ENCODE peak calls at places on chromosome 7, in five cellular contexts. N, M, X, V and O are unnamed samples.

GRCh38 chr7:91784469-91784868 is 96.0 kb downstream of the MTERF1 start:
- DNase-seq in N (peak; percentile 81), M (no peak), X (peak; percentile 61), V (peak; percentile 58), O (peak; percentile 80)

GRCh38 chr7:5620459-5620881 is 161.0 kb downstream of the RNF216 start:
- DNase-seq in N (no peak), M (no peak), X (no peak), V (no peak), O (no peak)

GRCh38 chr7:25852249-25852994 is 299.6 kb upstream of the NFE2L3 start:
- DNase-seq in N (peak; percentile 66), M (peak; percentile 54), X (no peak), V (no peak), O (peak; percentile 26)

GRCh38 chr7:8143151-8143874 is 118.7 kb downstream of the ICA1 start:
- DNase-seq in N (no peak), M (no peak), X (no peak), V (no peak), O (peak; percentile 14)

GRCh38 chr7:132386249-132386681 is 190.0 kb downstream of the PLXNA4 start:
- DNase-seq in N (peak; percentile 77), M (no peak), X (no peak), V (peak; percentile 66), O (no peak)

GRCh38 chr7:123876557-123877256 is 31.7 kb downstream of the HYAL4 start:
- DNase-seq in N (no peak), M (no peak), X (no peak), V (no peak), O (no peak)

GRCh38 chr7:18873674-18874341 is 243.6 kb downstream of the TWIST1 start:
- DNase-seq in N (peak; percentile 50), M (peak; percentile 22), X (peak; percentile 41), V (no peak), O (peak; percentile 21)

GRCh38 chr7:77800730-77801129 is 2.2 kb downstream of the PHTF2 start:
- DNase-seq in N (no peak), M (no peak), X (no peak), V (no peak), O (no peak)

GRCh38 chr7:47045592-47045991 is 536.3 kb downstream of the TNS3 start:
- DNase-seq in N (peak; percentile 76), M (no peak), X (peak; percentile 19), V (no peak), O (peak; percentile 9)

GRCh38 chr7:51471199-51472016 is 154.8 kb upstream of the COBL start:
- DNase-seq in N (no peak), M (no peak), X (no peak), V (no peak), O (no peak)

GRCh38 chr7:70470751-70471150 is 661.2 kb upstream of the GALNT17 start:
- DNase-seq in N (no peak), M (no peak), X (no peak), V (no peak), O (peak; percentile 19)

GRCh38 chr7:120395526-120396019 is 122.6 kb downstream of the KCND2 start:
- DNase-seq in N (no peak), M (no peak), X (no peak), V (no peak), O (peak; percentile 10)

GRCh38 chr7:116595063-116595462 is 70.2 kb downstream of the CAV1 start:
- DNase-seq in N (no peak), M (no peak), X (no peak), V (no peak), O (peak; percentile 96)

GRCh38 chr7:37230221-37230620 is 218.4 kb downstream of the ELMO1 start:
- DNase-seq in N (peak; percentile 25), M (no peak), X (no peak), V (no peak), O (peak; percentile 5)

GRCh38 chr7:47191876-47192291 is 390.0 kb downstream of the TNS3 start:
- DNase-seq in N (no peak), M (no peak), X (no peak), V (no peak), O (no peak)

GRCh38 chr7:75966209-75966961 is 28.0 kb downstream of the TMEM120A start:
- DNase-seq in N (peak; percentile 59), M (no peak), X (no peak), V (peak; percentile 50), O (no peak)

GRCh38 chr7:69939317-69939716 is 341.0 kb downstream of the AUTS2 start:
- DNase-seq in N (no peak), M (no peak), X (no peak), V (no peak), O (no peak)

GRCh38 chr7:68152205-68152604 is 1155.6 kb downstream of the TYW1 start:
- DNase-seq in N (no peak), M (no peak), X (no peak), V (no peak), O (no peak)

GRCh38 chr7:26684447-26684846 is 179.9 kb downstream of the SKAP2 start:
- DNase-seq in N (no peak), M (no peak), X (peak; percentile 12), V (no peak), O (no peak)

GRCh38 chr7:27159278-27160146 is 3.0 kb upstream of the HOXA7 start:
- DNase-seq in N (no peak), M (no peak), X (no peak), V (no peak), O (no peak)

GRCh38 chr7:129494041-129494440 is 8.3 kb upstream of the SMKR1 start:
- DNase-seq in N (peak; percentile 54), M (no peak), X (peak; percentile 98), V (peak; percentile 86), O (peak; percentile 91)

GRCh38 chr7:126689037-126689436 is 563.7 kb downstream of the GRM8 start:
- DNase-seq in N (peak; percentile 15), M (no peak), X (no peak), V (peak; percentile 52), O (no peak)

GRCh38 chr7:2431260-2431867 is 28.0 kb downstream of the CHST12 start:
- DNase-seq in N (peak; percentile 30), M (peak; percentile 29), X (no peak), V (no peak), O (no peak)

GRCh38 chr7:121024568-121025055 is 36.1 kb downstream of the CPED1 start:
- DNase-seq in N (no peak), M (no peak), X (no peak), V (no peak), O (no peak)

GRCh38 chr7:137539111-137539715 is 195.7 kb upstream of the PTN start:
- DNase-seq in N (peak; percentile 68), M (no peak), X (peak; percentile 94), V (peak; percentile 97), O (peak; percentile 38)

GRCh38 chr7:51126324-51126723 is 190.3 kb downstream of the COBL start:
- DNase-seq in N (no peak), M (no peak), X (no peak), V (no peak), O (no peak)

GRCh38 chr7:21768279-21768678 is 177.4 kb downstream of the CDCA7L start:
- DNase-seq in N (no peak), M (no peak), X (no peak), V (no peak), O (no peak)

GRCh38 chr7:4681218-4681851 is 760 bp upstream of the FOXK1 start:
- DNase-seq in N (no peak), M (no peak), X (no peak), V (no peak), O (no peak)

GRCh38 chr7:47819054-47819920 is 129.0 kb downstream of the PKD1L1 start:
- DNase-seq in N (peak; percentile 86), M (peak; percentile 73), X (peak; percentile 82), V (peak; percentile 49), O (peak; percentile 68)

GRCh38 chr7:26369519-26370385 is 78.1 kb downstream of the SNX10 start:
- DNase-seq in N (peak; percentile 59), M (peak; percentile 53), X (peak; percentile 43), V (no peak), O (peak; percentile 52)

GRCh38 chr7:76037310-76037709 is 10.5 kb downstream of the STYXL1 start:
- DNase-seq in N (peak; percentile 43), M (no peak), X (peak; percentile 92), V (peak; percentile 52), O (peak; percentile 28)

DNA sequence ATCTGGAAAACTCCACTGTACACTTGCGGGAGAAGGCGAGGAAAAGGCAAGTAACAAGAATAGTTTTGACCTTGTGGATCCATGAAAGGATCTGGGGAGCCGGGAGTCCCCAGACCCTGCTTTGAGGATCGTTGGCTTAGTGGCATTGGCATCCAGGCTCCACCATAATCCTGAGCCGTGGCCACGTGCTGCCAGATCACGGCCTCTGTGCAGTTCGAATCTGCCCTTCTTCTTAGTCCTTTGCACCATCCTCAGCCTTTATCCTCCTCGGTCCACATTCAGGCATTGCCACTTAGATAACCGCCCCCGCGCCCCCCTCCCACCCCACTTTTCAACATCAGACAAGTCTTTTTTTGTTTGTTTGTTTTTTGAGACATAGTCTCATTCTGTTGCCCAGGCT is 201.4 kb downstream of the CUX1 start:
- DNase-seq in N (no peak), M (no peak), X (no peak), V (no peak), O (no peak)
- TF ChIP-seq CTCF in N (no peak), M (no peak), X (no peak), V (no peak), O (no peak)

DNA sequence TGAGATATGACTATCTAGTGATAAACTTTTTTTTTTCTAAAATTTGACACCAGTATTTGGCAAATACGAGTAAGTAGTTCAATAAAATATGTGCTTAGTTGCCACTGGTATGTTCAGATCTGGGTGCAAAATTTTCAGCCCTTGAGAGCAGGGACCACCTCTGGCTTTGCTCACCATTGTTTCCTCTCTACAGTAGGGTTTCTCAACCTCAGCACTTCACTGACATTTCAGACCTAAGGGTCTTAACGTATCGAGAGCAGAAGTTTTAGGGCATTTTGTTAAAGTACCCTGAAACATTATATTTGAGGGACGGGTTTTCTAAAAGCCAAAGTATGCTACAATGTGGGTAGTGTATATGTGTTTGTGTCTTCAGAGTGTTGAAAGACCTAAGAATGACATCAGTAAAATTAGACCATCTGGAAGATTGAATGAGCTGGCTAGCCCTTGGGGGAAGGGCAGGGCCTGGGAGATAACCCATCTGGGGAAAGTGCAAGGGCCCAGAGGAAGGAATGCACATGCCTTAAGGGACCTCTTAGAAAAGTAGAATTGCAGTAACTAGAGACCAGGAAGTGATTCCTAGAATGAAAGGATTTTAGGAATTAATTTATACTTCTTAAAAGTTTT is 11.8 kb downstream of the BZW2 start:
- DNase-seq in N (peak; percentile 91), M (peak; percentile 27), X (peak; percentile 94), V (peak; percentile 76), O (peak; percentile 52)
- TF ChIP-seq CTCF in N (peak; percentile 24), M (no peak), X (peak; percentile 42), V (peak; percentile 14), O (no peak)

GRCh38 chr7:154804449-154804848 is 198.5 kb downstream of the PAXIP1 start:
- DNase-seq in N (no peak), M (no peak), X (no peak), V (no peak), O (peak; percentile 2)
- TF ChIP-seq CTCF in N (no peak), M (no peak), X (no peak), V (no peak), O (no peak)

DNA sequence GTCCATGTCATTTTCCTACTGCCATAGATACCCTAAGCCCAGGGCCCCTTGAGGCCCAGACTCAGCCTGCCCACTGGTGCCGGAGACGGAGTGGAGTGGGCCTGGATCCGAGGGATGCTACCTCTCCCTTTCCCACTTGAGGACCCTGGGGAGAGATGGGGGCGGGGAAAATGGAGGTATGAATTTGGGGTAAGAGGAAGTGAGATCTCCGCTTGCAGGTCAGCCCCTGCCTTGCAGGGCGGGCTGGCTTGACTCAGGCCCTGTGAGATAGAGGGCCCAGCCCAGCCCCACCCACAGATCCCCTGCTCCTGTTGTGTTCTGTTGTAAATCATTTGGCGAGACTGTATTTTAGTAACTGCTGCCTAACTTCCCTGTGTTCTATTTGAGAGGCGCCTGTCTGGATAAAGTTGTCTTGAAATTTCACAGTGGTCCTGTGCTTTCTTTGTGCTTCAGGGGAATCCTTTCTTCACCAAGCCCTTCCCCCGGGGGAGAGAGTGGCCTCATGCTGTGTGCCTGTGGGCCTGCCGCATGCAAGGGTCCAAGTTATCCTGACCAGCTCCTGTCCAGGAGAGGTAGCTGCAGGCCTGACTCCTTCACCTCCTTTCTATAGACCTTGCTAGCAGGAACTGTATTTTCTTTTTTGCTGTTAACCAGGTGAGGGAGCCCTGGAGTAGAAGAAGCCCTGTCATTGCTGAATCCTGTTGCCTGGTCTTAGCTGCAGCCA is 13.3 kb downstream of the YKT6 start:
- DNase-seq in N (peak; percentile 57), M (peak; percentile 46), X (peak; percentile 41), V (peak; percentile 17), O (peak; percentile 61)
- TF ChIP-seq CTCF in N (peak; percentile 55), M (no peak), X (peak; percentile 45), V (peak; percentile 17), O (peak; percentile 64)